ENCODE peak calls at places on chromosomes 12 and 14, in ten cellular contexts. One of them, this sample, is unnamed.
A peak's percentile ranks its signal among the peaks of the same experiment; 100 is the strongest.

GRCh38 chr14:35879654-35880249 is 53.6 kb downstream of the BRMS1L start:
- DNase-seq in iPS-NIHi11: peak; percentile 13
- DNase-seq in NCI-H524: peak; percentile 12
- DNase-seq in Karpas-422: peak; percentile 85
- DNase-seq in foreskin fibroblast: peak; percentile 28
- DNase-seq in GM19239: no peak
- DNase-seq in EL: peak; percentile 17
- DNase-seq in lower lobe of right lung: no peak
- DNase-seq in endothelial cell: no peak
- DNase-seq in head of caudate nucleus: no peak
- DNase-seq in this sample: no peak

GRCh38 chr12:128737292-128737966 is 86.3 kb downstream of the SLC15A4 start:
- DNase-seq in endothelial cell: no peak
- DNase-seq in head of caudate nucleus: no peak
- DNase-seq in EL: no peak
- DNase-seq in lower lobe of right lung: no peak
- DNase-seq in GM19239: no peak
- DNase-seq in Karpas-422: no peak
- DNase-seq in foreskin fibroblast: no peak
- DNase-seq in NCI-H524: no peak
- DNase-seq in iPS-NIHi11: no peak
- DNase-seq in this sample: no peak

GRCh38 chr12:53489242-53489915 is 9.9 kb downstream of the MAP3K12 start:
- DNase-seq in EL: no peak
- DNase-seq in lower lobe of right lung: no peak
- DNase-seq in Karpas-422: no peak
- DNase-seq in iPS-NIHi11: no peak
- DNase-seq in foreskin fibroblast: no peak
- DNase-seq in GM19239: no peak
- DNase-seq in head of caudate nucleus: no peak
- DNase-seq in NCI-H524: no peak
- DNase-seq in endothelial cell: no peak
- DNase-seq in this sample: no peak

GRCh38 chr12:12126551-12126950 is 55.8 kb downstream of the BCL2L14 start:
- DNase-seq in EL: no peak
- DNase-seq in Karpas-422: no peak
- DNase-seq in iPS-NIHi11: no peak
- DNase-seq in endothelial cell: no peak
- DNase-seq in GM19239: no peak
- DNase-seq in NCI-H524: no peak
- DNase-seq in foreskin fibroblast: no peak
- DNase-seq in lower lobe of right lung: no peak
- DNase-seq in head of caudate nucleus: no peak
- DNase-seq in this sample: no peak

GRCh38 chr12:6407206-6407954 is 23.4 kb downstream of the LTBR start:
- DNase-seq in iPS-NIHi11: no peak
- DNase-seq in head of caudate nucleus: no peak
- DNase-seq in NCI-H524: no peak
- DNase-seq in EL: no peak
- DNase-seq in foreskin fibroblast: no peak
- DNase-seq in lower lobe of right lung: no peak
- DNase-seq in endothelial cell: no peak
- DNase-seq in GM19239: no peak
- DNase-seq in Karpas-422: no peak
- DNase-seq in this sample: no peak

GRCh38 chr14:36843410-36843809 is 181.8 kb downstream of the PAX9 start:
- DNase-seq in head of caudate nucleus: no peak
- DNase-seq in EL: no peak
- DNase-seq in lower lobe of right lung: no peak
- DNase-seq in NCI-H524: no peak
- DNase-seq in endothelial cell: no peak
- DNase-seq in foreskin fibroblast: no peak
- DNase-seq in iPS-NIHi11: no peak
- DNase-seq in GM19239: no peak
- DNase-seq in Karpas-422: no peak
- DNase-seq in this sample: no peak

GRCh38 chr12:53927220-53928029 is 11.2 kb upstream of the HOXC13 start:
- DNase-seq in foreskin fibroblast: no peak
- DNase-seq in endothelial cell: no peak
- DNase-seq in iPS-NIHi11: no peak
- DNase-seq in Karpas-422: no peak
- DNase-seq in lower lobe of right lung: no peak
- DNase-seq in head of caudate nucleus: no peak
- DNase-seq in GM19239: no peak
- DNase-seq in EL: no peak
- DNase-seq in NCI-H524: no peak
- DNase-seq in this sample: no peak

GRCh38 chr14:75489480-75489837 is 32.8 kb upstream of the BATF start:
- DNase-seq in NCI-H524: no peak
- DNase-seq in iPS-NIHi11: no peak
- DNase-seq in foreskin fibroblast: no peak
- DNase-seq in endothelial cell: no peak
- DNase-seq in head of caudate nucleus: no peak
- DNase-seq in lower lobe of right lung: no peak
- DNase-seq in GM19239: no peak
- DNase-seq in EL: no peak
- DNase-seq in Karpas-422: no peak
- DNase-seq in this sample: no peak

GRCh38 chr12:3613641-3614180 is 122.7 kb downstream of the PRMT8 start:
- DNase-seq in GM19239: no peak
- DNase-seq in lower lobe of right lung: no peak
- DNase-seq in Karpas-422: no peak
- DNase-seq in EL: no peak
- DNase-seq in iPS-NIHi11: no peak
- DNase-seq in endothelial cell: no peak
- DNase-seq in head of caudate nucleus: no peak
- DNase-seq in NCI-H524: no peak
- DNase-seq in foreskin fibroblast: no peak
- DNase-seq in this sample: no peak

GRCh38 chr14:50773632-50774541 is 57.1 kb downstream of the NIN start:
- DNase-seq in Karpas-422: peak; percentile 76
- DNase-seq in foreskin fibroblast: peak; percentile 82
- DNase-seq in iPS-NIHi11: peak; percentile 86
- DNase-seq in head of caudate nucleus: peak; percentile 80
- DNase-seq in NCI-H524: peak; percentile 43
- DNase-seq in EL: peak; percentile 78
- DNase-seq in endothelial cell: peak; percentile 70
- DNase-seq in GM19239: no peak
- DNase-seq in lower lobe of right lung: no peak
- DNase-seq in this sample: no peak

GRCh38 chr14:71212683-71213107 is 305.4 kb downstream of the PCNX1 start:
- DNase-seq in head of caudate nucleus: peak; percentile 34
- DNase-seq in EL: no peak
- DNase-seq in NCI-H524: no peak
- DNase-seq in foreskin fibroblast: peak; percentile 37
- DNase-seq in GM19239: no peak
- DNase-seq in Karpas-422: no peak
- DNase-seq in iPS-NIHi11: no peak
- DNase-seq in endothelial cell: no peak
- DNase-seq in lower lobe of right lung: no peak
- DNase-seq in this sample: no peak

GRCh38 chr14:67263499-67264149 is 22.4 kb downstream of the PALS1 start:
- DNase-seq in foreskin fibroblast: peak; percentile 58
- DNase-seq in lower lobe of right lung: no peak
- DNase-seq in EL: peak; percentile 67
- DNase-seq in endothelial cell: no peak
- DNase-seq in Karpas-422: no peak
- DNase-seq in NCI-H524: no peak
- DNase-seq in iPS-NIHi11: no peak
- DNase-seq in GM19239: no peak
- DNase-seq in head of caudate nucleus: no peak
- DNase-seq in this sample: no peak

GRCh38 chr12:93000026-93000425 is 70.9 kb upstream of the EEA1 start:
- DNase-seq in endothelial cell: no peak
- DNase-seq in NCI-H524: no peak
- DNase-seq in EL: no peak
- DNase-seq in lower lobe of right lung: no peak
- DNase-seq in head of caudate nucleus: no peak
- DNase-seq in Karpas-422: no peak
- DNase-seq in GM19239: no peak
- DNase-seq in foreskin fibroblast: no peak
- DNase-seq in iPS-NIHi11: no peak
- DNase-seq in this sample: no peak

GRCh38 chr12:52912711-52913423 is 8.0 kb upstream of the KRT8 start:
- DNase-seq in endothelial cell: no peak
- DNase-seq in EL: no peak
- DNase-seq in lower lobe of right lung: no peak
- DNase-seq in iPS-NIHi11: no peak
- DNase-seq in NCI-H524: no peak
- DNase-seq in GM19239: no peak
- DNase-seq in foreskin fibroblast: no peak
- DNase-seq in Karpas-422: no peak
- DNase-seq in head of caudate nucleus: no peak
- DNase-seq in this sample: no peak

GRCh38 chr14:60652674-60653387 is 3.6 kb upstream of the SIX1 start:
- DNase-seq in EL: no peak
- DNase-seq in endothelial cell: no peak
- DNase-seq in foreskin fibroblast: peak; percentile 74
- DNase-seq in NCI-H524: peak; percentile 21
- DNase-seq in lower lobe of right lung: no peak
- DNase-seq in Karpas-422: no peak
- DNase-seq in iPS-NIHi11: no peak
- DNase-seq in GM19239: no peak
- DNase-seq in head of caudate nucleus: no peak
- DNase-seq in this sample: no peak

GRCh38 chr14:29056167-29056566 is 289.6 kb downstream of the FOXG1 start:
- DNase-seq in endothelial cell: no peak
- DNase-seq in head of caudate nucleus: no peak
- DNase-seq in lower lobe of right lung: no peak
- DNase-seq in Karpas-422: no peak
- DNase-seq in EL: no peak
- DNase-seq in NCI-H524: no peak
- DNase-seq in GM19239: no peak
- DNase-seq in iPS-NIHi11: no peak
- DNase-seq in foreskin fibroblast: no peak
- DNase-seq in this sample: no peak

This sample was measured in activated gamma-delta T cell treated with anti-CD3 and anti-CD28 coated beads, Interleukin-2, amount 50 U/mL, for 16 hours.